ENCODE peak calls at places on chromosome 12, in eight cellular contexts. U, E, H, A, B, L, R and W are unnamed samples.

GRCh38 chr12:96889273-96889933 is 17.7 kb upstream of the NEDD1 start:
- DNase-seq in U (peak; percentile 91), E (no peak), H (no peak), A (peak; percentile 76), B (no peak), L (no peak), R (no peak), W (no peak)

GRCh38 chr12:92561543-92561899 is 141.3 kb upstream of the PLEKHG7 start:
- DNase-seq in U (peak; percentile 39), E (no peak), H (no peak), A (peak; percentile 91), B (no peak), L (peak; percentile 75), R (peak; percentile 53), W (peak; percentile 34)

GRCh38 chr12:15701212-15701611 is 88.0 kb downstream of the EPS8 start:
- DNase-seq in U (peak; percentile 52), E (no peak), H (no peak), A (peak; percentile 70), B (no peak), L (no peak), R (no peak), W (no peak)

GRCh38 chr12:48279601-48280000 is 71.1 kb downstream of the ZNF641 start:
- DNase-seq in U (no peak), E (no peak), H (no peak), A (no peak), B (peak; percentile 71), L (no peak), R (no peak), W (no peak)

GRCh38 chr12:22299294-22299912 is 35.1 kb downstream of the ST8SIA1 start:
- DNase-seq in U (no peak), E (no peak), H (no peak), A (no peak), B (peak; percentile 62), L (no peak), R (no peak), W (no peak)

GRCh38 chr12:68793975-68794652 is 13.9 kb upstream of the MDM2 start:
- DNase-seq in U (no peak), E (no peak), H (no peak), A (no peak), B (no peak), L (no peak), R (no peak), W (no peak)

GRCh38 chr12:9001233-9001632 is 11.9 kb downstream of the KLRG1 start:
- DNase-seq in U (no peak), E (no peak), H (no peak), A (no peak), B (no peak), L (no peak), R (no peak), W (no peak)

GRCh38 chr12:79874665-79875064 is 60.2 kb downstream of the PPP1R12A start:
- DNase-seq in U (no peak), E (no peak), H (no peak), A (no peak), B (peak; percentile 80), L (no peak), R (no peak), W (no peak)

GRCh38 chr12:74903522-74903921 is 306.1 kb downstream of the KCNC2 start:
- DNase-seq in U (peak; percentile 38), E (no peak), H (no peak), A (no peak), B (peak; percentile 77), L (no peak), R (no peak), W (no peak)

GRCh38 chr12:4997939-4998338 is 45.7 kb upstream of the KCNA5 start:
- DNase-seq in U (peak; percentile 78), E (no peak), H (no peak), A (peak; percentile 83), B (no peak), L (no peak), R (peak; percentile 85), W (no peak)

GRCh38 chr12:74337951-74338350 is 199.7 kb upstream of the ATXN7L3B start:
- DNase-seq in U (peak; percentile 66), E (no peak), H (no peak), A (peak; percentile 64), B (no peak), L (no peak), R (no peak), W (no peak)

GRCh38 chr12:42589465-42590323 is at the start of gene PRICKLE1:
- DNase-seq in U (peak; percentile 64), E (peak; percentile 56), H (no peak), A (peak; percentile 60), B (peak; percentile 67), L (peak; percentile 40), R (peak; percentile 65), W (peak; percentile 74)

GRCh38 chr12:91985002-91985767 is 160.5 kb downstream of the BTG1 start:
- DNase-seq in U (no peak), E (no peak), H (no peak), A (peak; percentile 83), B (no peak), L (no peak), R (no peak), W (no peak)

GRCh38 chr12:23729354-23729753 is 220.1 kb downstream of the SOX5 start:
- DNase-seq in U (peak; percentile 22), E (no peak), H (no peak), A (peak; percentile 50), B (no peak), L (no peak), R (no peak), W (no peak)

GRCh38 chr12:124654666-124655316 is 87.4 kb upstream of the NCOR2 start:
- DNase-seq in U (no peak), E (peak; percentile 37), H (no peak), A (no peak), B (no peak), L (peak; percentile 92), R (peak; percentile 84), W (peak; percentile 76)

GRCh38 chr12:78260976-78261375 is 430.3 kb downstream of the NAV3 start:
- DNase-seq in U (no peak), E (no peak), H (no peak), A (no peak), B (no peak), L (no peak), R (no peak), W (no peak)

GRCh38 chr12:47200446-47200845 is 120.7 kb upstream of the AMIGO2 start:
- DNase-seq in U (no peak), E (no peak), H (no peak), A (no peak), B (no peak), L (no peak), R (no peak), W (no peak)
- H3K4me1 ChIP-seq in U (no peaks in the 10 kb centered on the region), E (no peaks in the 10 kb centered on the region), H (peaks cover 31% of the 10 kb centered on the region), A (no peaks in the 10 kb centered on the region), B (no peaks in the 10 kb centered on the region), L (no peaks in the 10 kb centered on the region), R (no peaks in the 10 kb centered on the region), W (no peaks in the 10 kb centered on the region)

GRCh38 chr12:11752403-11753150 is 103.1 kb downstream of the ETV6 start:
- DNase-seq in U (no peak), E (no peak), H (no peak), A (no peak), B (peak; percentile 35), L (no peak), R (peak; percentile 59), W (no peak)
- H3K36me3 ChIP-seq in U (peaks cover 12% of the 10 kb centered on the region), E (no peaks in the 10 kb centered on the region), H (no peaks in the 10 kb centered on the region), A (peaks cover 13% of the 10 kb centered on the region), B (no peaks in the 10 kb centered on the region), L (peaks cover 9% of the 10 kb centered on the region), R (no peaks in the 10 kb centered on the region), W (no peaks in the 10 kb centered on the region)

DNA sequence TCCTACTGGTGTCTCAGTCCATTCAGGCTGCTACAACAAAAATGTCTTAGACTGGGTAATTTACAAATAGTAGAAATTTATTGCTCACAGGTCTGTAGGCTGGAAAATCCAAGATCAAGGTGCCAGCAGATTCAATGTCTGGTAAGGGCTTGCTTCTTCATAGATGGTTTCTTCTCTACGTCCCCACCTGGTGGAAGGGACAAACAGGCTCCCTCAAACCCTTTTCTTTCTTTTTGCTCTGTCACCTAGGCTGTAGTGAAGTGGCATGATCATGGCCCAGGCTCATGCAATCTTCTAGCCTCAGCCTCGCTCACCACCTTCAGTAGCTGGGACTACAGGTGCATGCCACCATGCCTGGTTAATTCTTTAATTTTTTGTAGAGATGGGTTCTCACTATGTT is 106.8 kb upstream of the RPH3A start:
- DNase-seq in U (no peak), E (no peak), H (no peak), A (no peak), B (peak; percentile 67), L (no peak), R (no peak), W (no peak)
- H3K27me3 ChIP-seq in U (peaks cover 4% of the 10 kb centered on the region), E (peaks cover 46% of the 10 kb centered on the region), H (no peaks in the 10 kb centered on the region), A (no peaks in the 10 kb centered on the region), B (no peaks in the 10 kb centered on the region), L (no peaks in the 10 kb centered on the region), R (peaks cover 2% of the 10 kb centered on the region), W (no peaks in the 10 kb centered on the region)

GRCh38 chr12:65171073-65171472 is 1.7 kb downstream of the LEMD3 start:
- DNase-seq in U (peak; percentile 37), E (no peak), H (no peak), A (peak; percentile 46), B (no peak), L (no peak), R (no peak), W (no peak)
- H3K4me1 ChIP-seq in U (peaks cover 12% of the 10 kb centered on the region), E (peaks cover 45% of the 10 kb centered on the region), H (peaks cover 45% of the 10 kb centered on the region), A (peaks cover 2% of the 10 kb centered on the region), B (peaks cover 20% of the 10 kb centered on the region), L (peaks cover 31% of the 10 kb centered on the region), R (peaks cover 3% of the 10 kb centered on the region), W (no peaks in the 10 kb centered on the region)

GRCh38 chr12:99709116-99709515 is 61.6 kb downstream of the GARIN6 start:
- DNase-seq in U (no peak), E (no peak), H (no peak), A (no peak), B (no peak), L (no peak), R (no peak), W (no peak)
- H3K36me3 ChIP-seq in U (no peaks in the 10 kb centered on the region), E (no peaks in the 10 kb centered on the region), H (no peaks in the 10 kb centered on the region), A (no peaks in the 10 kb centered on the region), B (no peaks in the 10 kb centered on the region), L (no peaks in the 10 kb centered on the region), R (no peaks in the 10 kb centered on the region), W (no peaks in the 10 kb centered on the region)

DNA sequence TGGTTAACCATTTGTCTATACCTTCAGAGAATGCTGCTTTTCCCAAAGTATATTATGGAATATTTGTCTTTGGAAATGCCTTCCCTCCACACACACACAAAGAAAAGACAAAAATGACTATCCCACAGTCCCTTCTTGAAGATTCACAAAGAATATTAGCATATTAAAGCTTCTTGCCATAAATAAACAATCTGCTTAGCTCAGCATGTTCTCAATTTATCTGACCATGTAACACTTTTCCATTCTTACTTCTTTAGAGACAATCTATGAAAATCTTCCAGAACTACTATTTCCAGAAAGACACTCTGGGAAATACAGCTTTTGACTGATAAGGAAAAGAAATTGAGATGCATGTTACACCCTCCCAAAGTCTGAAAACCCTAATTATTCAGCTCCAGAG is 58.9 kb upstream of the OVCH1 start:
- DNase-seq in U (no peak), E (no peak), H (no peak), A (no peak), B (no peak), L (no peak), R (no peak), W (no peak)
- H3K27me3 ChIP-seq in U (no peaks in the 10 kb centered on the region), E (no peaks in the 10 kb centered on the region), H (no peaks in the 10 kb centered on the region), A (no peaks in the 10 kb centered on the region), B (no peaks in the 10 kb centered on the region), L (no peaks in the 10 kb centered on the region), R (no peaks in the 10 kb centered on the region), W (no peaks in the 10 kb centered on the region)